ENCODE peak calls at places on chromosomes 7 and 10, in four cellular contexts. One of them, this sample, is unnamed.

GRCh38 chr10:60934215-60935175 is 9.5 kb downstream of the RHOBTB1 start:
- DNase-seq in HCT116: no peak
- DNase-seq in SK-N-SH: no peak
- DNase-seq in A549: no peak
- DNase-seq in this sample: no peak

GRCh38 chr10:43130756-43131155 is 7.5 kb upstream of the CSGALNACT2 start:
- DNase-seq in A549: no peak
- DNase-seq in HCT116: no peak
- DNase-seq in SK-N-SH: peak
- DNase-seq in this sample: no peak

GRCh38 chr7:143909863-143910262 is 7.9 kb upstream of the TCAF1 start:
- DNase-seq in A549: no peak
- DNase-seq in HCT116: no peak
- DNase-seq in SK-N-SH: no peak
- DNase-seq in this sample: no peak

GRCh38 chr7:39428221-39428620 is 138.0 kb upstream of the YAE1 start:
- DNase-seq in HCT116: no peak
- DNase-seq in A549: peak
- DNase-seq in SK-N-SH: no peak
- DNase-seq in this sample: no peak

GRCh38 chr7:157690833-157691382 is 354.1 kb downstream of the DNAJB6 start:
- DNase-seq in HCT116: peak
- DNase-seq in SK-N-SH: peak
- DNase-seq in A549: no peak
- DNase-seq in this sample: no peak

GRCh38 chr7:26291699-26292538 is at the start of gene SNX10:
- DNase-seq in HCT116: peak
- DNase-seq in A549: peak
- DNase-seq in SK-N-SH: peak
- DNase-seq in this sample: no peak

GRCh38 chr7:29878081-29878688 is 71.9 kb downstream of the WIPF3 start:
- DNase-seq in HCT116: no peak
- DNase-seq in A549: peak
- DNase-seq in SK-N-SH: peak
- DNase-seq in this sample: peak

GRCh38 chr7:121369462-121369861 is 26.6 kb downstream of the FAM3C start:
- DNase-seq in SK-N-SH: no peak
- DNase-seq in HCT116: no peak
- DNase-seq in A549: peak
- DNase-seq in this sample: no peak

GRCh38 chr7:52771177-52771576 is 264.3 kb upstream of the POM121L12 start:
- DNase-seq in SK-N-SH: no peak
- DNase-seq in A549: no peak
- DNase-seq in HCT116: no peak
- DNase-seq in this sample: no peak

GRCh38 chr10:117723343-117723742 is 180.8 kb downstream of the EMX2 start:
- DNase-seq in A549: no peak
- DNase-seq in HCT116: no peak
- DNase-seq in SK-N-SH: no peak
- DNase-seq in this sample: no peak

GRCh38 chr10:48361201-48361600 is 54.7 kb downstream of the MAPK8 start:
- DNase-seq in HCT116: no peak
- DNase-seq in A549: no peak
- DNase-seq in SK-N-SH: no peak
- DNase-seq in this sample: no peak

GRCh38 chr7:151114151-151115090 is 28.1 kb downstream of the AGAP3 start:
- DNase-seq in SK-N-SH: peak
- DNase-seq in A549: no peak
- DNase-seq in HCT116: no peak
- DNase-seq in this sample: no peak

GRCh38 chr7:732094-732541 is 5.0 kb upstream of the PRKAR1B start:
- DNase-seq in SK-N-SH: peak
- DNase-seq in A549: peak
- DNase-seq in HCT116: peak
- DNase-seq in this sample: peak

GRCh38 chr10:25694206-25694933 is 239.7 kb upstream of the MYO3A start:
- DNase-seq in HCT116: no peak
- DNase-seq in A549: no peak
- DNase-seq in SK-N-SH: no peak
- DNase-seq in this sample: no peak

GRCh38 chr7:121620206-121620605 is 224.1 kb upstream of the FAM3C start:
- DNase-seq in HCT116: no peak
- DNase-seq in SK-N-SH: no peak
- DNase-seq in A549: no peak
- DNase-seq in this sample: no peak

GRCh38 chr10:93438796-93439253 is 43.3 kb downstream of the MYOF start:
- DNase-seq in HCT116: peak
- DNase-seq in SK-N-SH: no peak
- DNase-seq in A549: peak
- DNase-seq in this sample: no peak

GRCh38 chr7:66036382-66036781 is 39.2 kb upstream of the ASL start:
- DNase-seq in HCT116: no peak
- DNase-seq in A549: no peak
- DNase-seq in SK-N-SH: no peak
- DNase-seq in this sample: no peak

GRCh38 chr7:88204525-88205103 is 15.2 kb downstream of the SRI start:
- DNase-seq in HCT116: no peak
- DNase-seq in A549: no peak
- DNase-seq in SK-N-SH: no peak
- DNase-seq in this sample: no peak

GRCh38 chr10:23826399-23826798 is 382.5 kb upstream of the KIAA1217 start:
- DNase-seq in SK-N-SH: no peak
- DNase-seq in A549: peak
- DNase-seq in HCT116: no peak
- DNase-seq in this sample: no peak
- TF ChIP-seq REST in SK-N-SH: peak
- TF ChIP-seq REST in A549: peak
- TF ChIP-seq REST in HCT116: peak
- TF ChIP-seq REST in this sample: peak

GRCh38 chr10:69408318-69409175 is 8.2 kb downstream of the TACR2 start:
- DNase-seq in A549: peak
- DNase-seq in HCT116: peak
- DNase-seq in SK-N-SH: peak
- DNase-seq in this sample: no peak
- H3K4me3 ChIP-seq in A549: peak
- H3K4me3 ChIP-seq in HCT116: no peak
- H3K4me3 ChIP-seq in SK-N-SH: peak
- H3K4me3 ChIP-seq in this sample: peak

GRCh38 chr10:132516771-132517725 is 20.5 kb upstream of the INPP5A start:
- DNase-seq in SK-N-SH: peak
- DNase-seq in HCT116: no peak
- DNase-seq in A549: peak
- DNase-seq in this sample: peak
- TF ChIP-seq REST in SK-N-SH: no peak
- TF ChIP-seq REST in HCT116: no peak
- TF ChIP-seq REST in A549: no peak
- TF ChIP-seq REST in this sample: peak

DNA sequence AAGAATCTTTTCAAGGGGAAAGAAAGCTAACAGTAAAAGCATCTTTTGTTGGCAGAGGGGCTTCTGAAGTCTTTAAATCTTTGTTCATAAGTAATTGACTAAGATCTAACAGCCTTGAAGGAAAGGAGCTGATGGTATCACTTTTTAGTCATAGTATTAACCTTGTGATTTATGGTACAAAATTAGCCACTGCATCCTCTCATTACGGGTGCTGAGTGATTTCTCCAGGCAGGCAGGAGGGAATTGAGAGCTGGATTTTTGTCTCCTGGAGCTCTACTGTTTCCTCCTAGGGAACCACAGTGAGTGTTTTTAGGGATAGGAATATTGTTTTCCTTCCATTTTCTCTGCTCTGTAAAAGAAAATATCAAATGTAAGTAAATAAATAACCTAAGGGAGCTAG is 998.9 kb downstream of the LRMDA start:
- DNase-seq in HCT116: no peak
- DNase-seq in A549: no peak
- DNase-seq in SK-N-SH: no peak
- DNase-seq in this sample: no peak
- H3K4me3 ChIP-seq in HCT116: no peak
- H3K4me3 ChIP-seq in A549: no peak
- H3K4me3 ChIP-seq in SK-N-SH: no peak
- H3K4me3 ChIP-seq in this sample: no peak

DNA sequence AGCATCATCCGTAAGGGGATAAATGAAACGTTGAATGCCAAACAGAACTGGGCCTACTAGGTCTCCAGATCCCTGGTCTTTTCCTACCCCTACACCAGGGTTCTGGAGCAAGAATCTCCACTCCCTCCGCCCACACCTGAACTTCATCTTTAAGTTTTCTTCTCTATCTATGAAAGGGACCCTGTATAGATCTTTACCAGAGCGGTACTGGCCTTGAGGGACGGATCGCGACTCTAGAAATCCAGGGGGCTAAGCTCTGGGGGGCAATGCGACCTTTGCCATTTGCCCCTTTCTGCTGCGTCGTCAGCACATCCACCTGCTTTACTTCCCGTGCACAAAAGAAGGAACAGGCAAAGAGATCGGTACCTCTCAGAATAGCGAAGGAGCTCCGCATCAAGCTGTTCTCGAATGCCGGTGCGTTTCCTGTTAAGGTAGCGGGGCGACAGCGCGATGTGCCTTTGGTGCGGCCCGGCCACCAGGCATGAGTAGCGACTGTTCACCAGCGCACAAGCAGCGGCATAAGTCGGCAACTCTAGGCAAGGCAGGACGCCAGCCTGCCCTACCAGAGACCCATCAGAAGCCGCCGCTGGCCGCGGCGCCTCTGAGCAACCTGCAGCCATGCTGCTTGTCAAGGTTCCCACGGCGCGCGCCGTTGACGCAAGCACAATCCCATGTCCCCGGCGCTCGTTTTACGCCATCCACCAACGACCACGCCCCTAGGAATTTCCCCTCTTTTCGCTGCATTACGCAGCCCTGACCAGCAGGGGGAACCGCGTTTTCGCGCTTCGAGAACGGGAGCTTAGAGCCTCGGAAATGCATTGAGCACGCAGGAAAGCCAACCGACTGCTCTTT is at the start of gene POLR1F:
- DNase-seq in A549: peak
- DNase-seq in SK-N-SH: peak
- DNase-seq in HCT116: peak
- DNase-seq in this sample: peak
- TF ChIP-seq REST in A549: no peak
- TF ChIP-seq REST in SK-N-SH: peak
- TF ChIP-seq REST in HCT116: no peak
- TF ChIP-seq REST in this sample: no peak

GRCh38 chr10:104081998-104082397 is 3.7 kb downstream of the COL17A1 start:
- DNase-seq in A549: no peak
- DNase-seq in HCT116: no peak
- DNase-seq in SK-N-SH: no peak
- DNase-seq in this sample: no peak

GRCh38 chr10:104088239-104088638 is 2.6 kb upstream of the COL17A1 start:
- DNase-seq in HCT116: no peak
- DNase-seq in SK-N-SH: no peak
- DNase-seq in A549: no peak
- DNase-seq in this sample: no peak

GRCh38 chr10:104085801-104086400 is at the start of gene COL17A1:
- DNase-seq in A549: no peak
- DNase-seq in HCT116: no peak
- DNase-seq in SK-N-SH: no peak
- DNase-seq in this sample: no peak

GRCh38 chr10:104080762-104081161 is 4.9 kb downstream of the COL17A1 start:
- DNase-seq in SK-N-SH: peak
- DNase-seq in HCT116: peak
- DNase-seq in A549: peak
- DNase-seq in this sample: no peak

DNA sequence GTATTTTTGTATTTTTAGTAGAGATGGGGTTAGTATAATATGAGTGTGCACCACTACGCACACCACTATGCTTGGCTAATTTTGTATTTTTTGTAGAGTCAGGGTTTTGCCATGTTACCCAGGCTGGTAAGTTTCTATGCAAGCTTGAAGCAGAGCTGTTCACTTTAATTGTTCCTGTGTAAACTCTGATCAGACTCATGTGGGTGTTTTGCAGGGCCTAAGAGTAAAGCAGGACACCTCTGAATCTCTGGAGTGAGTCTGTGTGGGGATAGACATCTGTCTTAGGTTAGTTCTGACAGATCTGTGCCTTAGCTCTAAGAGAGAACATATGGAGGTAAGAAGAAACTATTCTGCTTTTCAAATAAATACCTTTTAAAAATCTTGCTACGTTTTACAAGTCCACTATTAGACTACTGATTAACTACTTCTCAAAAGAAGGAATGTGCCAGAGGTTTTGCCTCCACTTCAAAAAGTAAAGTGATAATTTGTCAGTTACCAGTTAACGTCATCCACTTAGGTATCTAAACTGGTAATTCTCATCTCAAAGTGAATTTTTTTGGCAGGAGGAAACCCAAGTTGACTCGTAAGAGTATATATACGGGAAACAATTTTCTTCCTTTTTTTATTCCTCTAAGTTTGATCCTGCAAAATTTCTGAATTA is 1.1 kb downstream of the COL17A1 start:
- DNase-seq in A549: no peak
- DNase-seq in SK-N-SH: no peak
- DNase-seq in HCT116: no peak
- DNase-seq in this sample: no peak
- H3K4me3 ChIP-seq in A549: no peak
- H3K4me3 ChIP-seq in SK-N-SH: no peak
- H3K4me3 ChIP-seq in HCT116: no peak
- H3K4me3 ChIP-seq in this sample: no peak

DNA sequence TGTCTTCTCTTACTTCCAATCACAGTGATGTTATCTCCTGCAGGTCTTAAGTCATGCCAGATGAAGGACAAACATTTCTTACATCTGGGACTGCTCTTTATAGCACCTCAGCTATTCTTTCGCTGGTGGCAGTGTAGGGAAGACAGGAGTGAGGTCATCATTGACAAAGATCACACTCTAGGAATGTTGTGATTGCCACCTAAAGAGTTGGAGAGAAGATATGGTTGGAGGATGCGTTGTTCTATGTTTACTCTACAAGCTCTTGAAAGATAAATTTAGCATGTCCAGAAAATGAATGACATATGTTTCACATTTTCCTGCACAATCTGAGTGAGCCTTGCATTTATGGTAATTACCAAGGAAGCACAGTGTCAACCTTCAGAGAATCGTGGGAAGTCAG is 188.2 kb upstream of the STEAP1 start:
- DNase-seq in HCT116: no peak
- DNase-seq in SK-N-SH: no peak
- DNase-seq in A549: no peak
- DNase-seq in this sample: no peak
- TF ChIP-seq REST in HCT116: no peak
- TF ChIP-seq REST in SK-N-SH: no peak
- TF ChIP-seq REST in A549: no peak
- TF ChIP-seq REST in this sample: no peak

DNA sequence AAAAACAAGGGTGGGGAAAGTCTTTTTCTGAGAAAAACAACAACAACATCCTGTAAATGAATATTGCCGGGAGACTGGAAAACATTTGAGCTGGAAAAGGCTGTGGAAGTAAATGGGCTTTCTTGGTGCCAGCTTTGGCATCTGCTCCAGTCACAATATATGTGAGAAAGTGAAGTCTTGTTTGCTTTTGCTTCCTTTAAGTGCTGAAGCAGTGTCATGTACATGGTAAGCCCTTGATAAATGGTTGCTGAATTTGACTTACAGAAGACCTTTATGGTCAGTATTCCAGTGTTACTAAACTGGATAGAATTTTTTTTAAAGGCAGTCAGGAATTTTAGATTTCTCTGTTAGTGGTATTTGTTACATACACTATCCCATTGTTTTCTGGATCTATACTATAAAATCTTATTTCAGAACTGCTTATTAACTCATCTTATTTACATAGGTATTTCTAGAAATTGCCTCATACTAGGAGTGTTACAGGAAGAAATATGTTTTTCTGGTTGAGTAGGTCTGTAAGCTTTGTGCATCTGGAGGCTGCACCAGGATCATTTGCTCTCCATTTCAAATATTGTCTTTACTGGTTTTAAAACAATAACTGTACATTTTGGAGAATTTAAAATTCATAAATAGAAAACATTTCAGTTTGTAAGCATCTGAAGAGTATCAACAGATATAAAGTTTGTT is 201.7 kb upstream of the FOXP2 start:
- DNase-seq in A549: no peak
- DNase-seq in SK-N-SH: no peak
- DNase-seq in HCT116: no peak
- DNase-seq in this sample: no peak
- H3K4me3 ChIP-seq in A549: no peak
- H3K4me3 ChIP-seq in SK-N-SH: no peak
- H3K4me3 ChIP-seq in HCT116: no peak
- H3K4me3 ChIP-seq in this sample: no peak